ENCODE peak calls at places on chromosomes 12 and 14, in four cellular contexts. N is GM12864, M is GM23338, Q is dorsolateral prefrontal cortex. S is an unnamed sample.

GRCh38 chr12:51896236-51896635 is 8.3 kb downstream of the ANKRD33 start:
- DNase-seq in Q (no peak), M (no peak), N (no peak), S (no peak)

GRCh38 chr12:40446385-40446784 is 221.6 kb downstream of the LRRK2 start:
- DNase-seq in N (no peak), Q (no peak), M (peak), S (no peak)

GRCh38 chr14:103696466-103697071 is 18.7 kb downstream of the XRCC3 start:
- DNase-seq in M (no peak), N (no peak), Q (peak), S (no peak)

GRCh38 chr12:43287991-43288390 is 264.0 kb downstream of the ADAMTS20 start:
- DNase-seq in N (no peak), M (no peak), Q (no peak), S (no peak)

GRCh38 chr12:109961201-109961600 is 35.0 kb downstream of the GIT2 start:
- DNase-seq in M (no peak), N (no peak), Q (no peak), S (no peak)

GRCh38 chr12:83945871-83946270 is 966.7 kb downstream of the SLC6A15 start:
- DNase-seq in N (no peak), Q (no peak), M (no peak), S (no peak)

GRCh38 chr12:31234053-31234835 is 91.7 kb downstream of the SINHCAF start:
- DNase-seq in Q (no peak), N (no peak), M (no peak), S (no peak)

GRCh38 chr12:10366875-10367274 is 23.0 kb downstream of the KLRK1 start:
- DNase-seq in N (no peak), Q (no peak), M (no peak), S (no peak)

GRCh38 chr14:100067971-100068959 is 3.0 kb downstream of the EVL start:
- DNase-seq in Q (no peak), M (no peak), N (peak), S (no peak)

GRCh38 chr12:124774462-124775167 is 89.0 kb downstream of the SCARB1 start:
- DNase-seq in N (peak), Q (no peak), M (no peak), S (no peak)

GRCh38 chr14:65879218-65880009 is 466.9 kb downstream of the FUT8 start:
- DNase-seq in M (no peak), N (no peak), Q (no peak), S (no peak)

GRCh38 chr12:25682421-25682820 is 129.3 kb upstream of the LMNTD1 start:
- DNase-seq in N (no peak), M (no peak), Q (no peak), S (no peak)

GRCh38 chr12:41709012-41709411 is 435.7 kb downstream of the GXYLT1 start:
- DNase-seq in N (no peak), Q (no peak), M (peak), S (no peak)

GRCh38 chr14:77923131-77923933 is 123.4 kb downstream of the ADCK1 start:
- DNase-seq in M (no peak), Q (no peak), N (no peak), S (no peak)

GRCh38 chr12:5480953-5481300 is 49.0 kb downstream of the NTF3 start:
- DNase-seq in N (no peak), Q (no peak), M (peak), S (no peak)

GRCh38 chr14:50762001-50762930 is 68.7 kb downstream of the NIN start:
- DNase-seq in M (no peak), N (no peak), Q (no peak), S (no peak)

GRCh38 chr12:111446044-111446581 is 40.4 kb downstream of the SH2B3 start:
- DNase-seq in M (peak), Q (peak), N (no peak), S (peak)

GRCh38 chr12:81274619-81275018 is 196.7 kb downstream of the ACSS3 start:
- DNase-seq in Q (no peak), N (no peak), M (no peak), S (no peak)

GRCh38 chr12:14567311-14568195 is at the start of gene PLBD1:
- DNase-seq in M (peak), Q (no peak), N (no peak), S (no peak)

GRCh38 chr12:110766311-110767154 is 23.8 kb upstream of the PPP1CC start:
- DNase-seq in Q (no peak), M (no peak), N (no peak), S (no peak)

GRCh38 chr12:97927991-97928390 is 465.4 kb downstream of the RMST start:
- DNase-seq in M (no peak), N (no peak), Q (no peak), S (no peak)

GRCh38 chr12:52155048-52155868 is 36.6 kb downstream of the KRT80 start:
- DNase-seq in N (no peak), Q (no peak), M (no peak), S (no peak)

GRCh38 chr12:6925543-6926279 is 2.0 kb upstream of the ATN1 start:
- DNase-seq in N (no peak), Q (no peak), M (peak), S (no peak)

GRCh38 chr12:5910790-5911548 is 34.1 kb downstream of the ANO2 start:
- DNase-seq in M (no peak), Q (no peak), N (no peak), S (no peak)

GRCh38 chr12:82714427-82714826 is 27.7 kb downstream of the TMTC2 start:
- DNase-seq in M (no peak), N (no peak), Q (no peak), S (no peak)
- TF ChIP-seq CTCF in M (no peak), N (no peak), Q (no peak), S (no peak)

GRCh38 chr14:38623661-38624060 is 367.8 kb upstream of the CLEC14A start:
- DNase-seq in N (no peak), Q (no peak), M (no peak), S (no peak)

GRCh38 chr14:38616959-38617358 is 361.1 kb upstream of the CLEC14A start:
- DNase-seq in N (no peak), Q (no peak), M (peak), S (no peak)

GRCh38 chr14:38618514-38618913 is 362.6 kb upstream of the CLEC14A start:
- DNase-seq in N (no peak), Q (no peak), M (peak), S (no peak)
- TF ChIP-seq CTCF in N (peak), Q (no peak), M (peak), S (peak)

GRCh38 chr12:113002155-113002554 is 23.8 kb downstream of the OAS2 start:
- DNase-seq in Q (no peak), M (no peak), N (no peak), S (no peak)
- TF ChIP-seq CTCF in Q (no peak), M (no peak), N (no peak), S (peak)

GRCh38 chr12:66446276-66446675 is 144.0 kb downstream of the HELB start:
- DNase-seq in M (no peak), N (no peak), Q (no peak), S (no peak)
- TF ChIP-seq CTCF in M (no peak), N (no peak), Q (no peak), S (no peak)

DNA sequence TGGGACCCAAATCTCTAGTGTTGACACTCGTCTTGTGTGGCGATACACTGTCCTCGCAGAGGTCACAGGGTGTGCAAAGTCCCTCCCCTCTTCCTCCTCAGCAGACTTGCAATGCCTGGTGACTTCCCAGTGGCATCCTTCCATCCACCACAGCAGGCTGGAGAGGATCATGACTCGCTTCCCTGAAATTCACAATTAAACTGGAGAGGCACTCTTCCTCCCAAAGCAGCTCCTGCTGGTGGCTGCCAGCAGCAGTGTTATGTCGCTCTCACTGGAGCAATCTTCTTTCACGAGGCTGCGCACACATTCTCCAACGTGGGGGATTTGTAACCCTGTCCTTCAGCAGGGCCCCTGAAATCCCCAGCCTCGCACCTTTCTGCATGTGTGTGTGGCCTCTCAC is 145.2 kb upstream of the TMCC3 start:
- DNase-seq in N (no peak), M (peak), Q (no peak), S (no peak)
- TF ChIP-seq CTCF in N (no peak), M (no peak), Q (no peak), S (peak)

GRCh38 chr12:27233814-27234213 is 10.3 kb upstream of the STK38L start:
- DNase-seq in N (no peak), M (peak), Q (no peak), S (no peak)
- TF ChIP-seq CTCF in N (peak), M (peak), Q (no peak), S (peak)

DNA sequence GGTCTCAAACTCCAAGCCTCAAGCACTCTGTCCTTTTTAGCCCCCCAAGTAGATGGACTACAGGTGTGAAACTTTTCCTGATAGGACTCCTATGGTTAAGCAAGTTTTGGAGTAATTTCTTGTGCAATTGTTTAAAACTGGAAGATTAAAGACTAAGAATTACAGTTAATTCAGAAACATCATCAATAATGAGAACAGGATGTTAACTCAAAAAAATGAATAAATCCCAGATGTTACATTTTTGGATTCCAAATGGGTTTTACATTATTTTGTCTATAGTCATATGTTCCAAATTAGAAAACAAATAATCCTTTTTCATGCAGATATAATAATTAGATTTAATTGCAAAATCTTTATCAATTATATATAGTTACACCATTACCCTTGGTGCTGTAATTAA is 24.4 kb upstream of the KITLG start:
- DNase-seq in Q (no peak), N (no peak), M (no peak), S (no peak)
- TF ChIP-seq CTCF in Q (no peak), N (no peak), M (no peak), S (no peak)

GRCh38 chr12:85683051-85683450 is 153.2 kb downstream of the RASSF9 start:
- DNase-seq in N (no peak), Q (no peak), M (no peak), S (no peak)

GRCh38 chr12:85676816-85677749 is 159.1 kb downstream of the RASSF9 start:
- DNase-seq in M (no peak), Q (no peak), N (no peak), S (no peak)

GRCh38 chr12:85680881-85681280 is 155.3 kb downstream of the RASSF9 start:
- DNase-seq in Q (no peak), N (no peak), M (no peak), S (no peak)

GRCh38 chr12:85679296-85679695 is 156.9 kb downstream of the RASSF9 start:
- DNase-seq in N (no peak), Q (no peak), M (no peak), S (no peak)

GRCh38 chr12:85681333-85681732 is 154.9 kb downstream of the RASSF9 start:
- DNase-seq in Q (no peak), M (no peak), N (no peak), S (no peak)
- TF ChIP-seq CTCF in Q (no peak), M (no peak), N (no peak), S (no peak)

S was measured in type B pancreatic cell.